ENCODE peak calls at places on chromosomes 3 and 15, in ten cellular contexts. A is progenitor cell of endocrine pancreas, Q is A549, W is mucosa of descending colon, P is choroid plexus epithelial cell, V is tibial artery, Z is BJ, C is HFFc6, H is HCT116, K is transverse colon. R is an unnamed sample.

GRCh38 chr15:68218331-68218730 is 11.2 kb downstream of the CLN6 start:
- DNase-seq in A (no peak), V (no peak), Q (no peak), W (no peak), H (no peak), C (no peak), P (no peak), Z (no peak), K (no peak), R (no peak)

GRCh38 chr15:66852064-66852905 is 150.2 kb downstream of the SMAD6 start:
- DNase-seq in Q (no peak), P (no peak), V (no peak), W (no peak), K (no peak), H (no peak), C (no peak), A (no peak), Z (no peak), R (no peak)

GRCh38 chr3:186983372-186984058 is 53.2 kb downstream of the ST6GAL1 start:
- DNase-seq in Z (no peak), Q (no peak), P (peak), A (no peak), H (no peak), W (no peak), V (no peak), C (no peak), K (no peak), R (no peak)

GRCh38 chr3:124663690-124664089 is 66.6 kb upstream of the UMPS start:
- DNase-seq in K (no peak), Q (peak), Z (peak), H (no peak), P (peak), W (no peak), V (no peak), C (peak), A (no peak), R (no peak)

GRCh38 chr3:64266065-64266874 is 41.0 kb upstream of the PRICKLE2 start:
- DNase-seq in P (peak), V (peak), W (peak), C (peak), A (no peak), K (peak), Z (peak), H (no peak), Q (peak), R (no peak)

GRCh38 chr15:93042211-93042610 is 46.8 kb downstream of the RGMA start:
- DNase-seq in Z (no peak), V (no peak), H (no peak), P (no peak), W (no peak), C (no peak), A (no peak), Q (no peak), K (no peak), R (no peak)

GRCh38 chr15:40049076-40049475 is 10.1 kb upstream of the SRP14 start:
- DNase-seq in A (no peak), Q (no peak), Z (no peak), K (no peak), P (no peak), C (no peak), V (no peak), H (no peak), W (no peak), R (no peak)

GRCh38 chr3:156059950-156060501 is 60.4 kb upstream of the KCNAB1 start:
- DNase-seq in V (no peak), A (no peak), H (no peak), C (no peak), K (no peak), Z (no peak), Q (no peak), W (no peak), P (no peak), R (no peak)

GRCh38 chr15:83285979-83286553 is 1.6 kb upstream of the BNC1 start:
- DNase-seq in V (no peak), A (no peak), Z (peak), Q (peak), H (no peak), P (peak), C (peak), W (no peak), K (no peak), R (no peak)

GRCh38 chr15:31434418-31435255 is 108.0 kb downstream of the KLF13 start:
- DNase-seq in K (peak), A (no peak), W (peak), P (peak), Q (no peak), Z (peak), H (no peak), V (peak), C (peak), R (no peak)

GRCh38 chr15:66044837-66045236 is 175.5 kb downstream of the RAB11A start:
- DNase-seq in P (no peak), Z (no peak), W (no peak), Q (no peak), V (no peak), C (no peak), A (no peak), H (no peak), K (no peak), R (no peak)

GRCh38 chr3:43362961-43363360 is 76.6 kb downstream of the SNRK start:
- DNase-seq in P (no peak), Z (no peak), H (no peak), V (no peak), K (no peak), Q (no peak), A (no peak), W (no peak), C (no peak), R (no peak)

GRCh38 chr3:100634493-100635272 is 25.3 kb downstream of the ADGRG7 start:
- DNase-seq in H (peak), V (no peak), W (peak), Z (no peak), P (peak), C (peak), Q (peak), A (no peak), K (peak), R (peak)

GRCh38 chr3:45544719-45545296 is 49.7 kb upstream of the LIMD1 start:
- DNase-seq in P (no peak), Z (no peak), V (no peak), W (no peak), Q (no peak), C (no peak), A (no peak), K (no peak), H (no peak), R (no peak)

GRCh38 chr15:45674646-45675045 is 39.8 kb downstream of the SQOR start:
- DNase-seq in Z (no peak), V (no peak), C (no peak), A (no peak), H (no peak), Q (no peak), K (no peak), W (no peak), P (no peak), R (no peak)

GRCh38 chr3:51734572-51734907 is 27.7 kb downstream of the GRM2 start:
- DNase-seq in A (no peak), Q (no peak), C (no peak), K (no peak), H (no peak), Z (no peak), P (no peak), V (no peak), W (no peak), R (no peak)

GRCh38 chr3:70360985-70361384 is 48.5 kb upstream of the MDFIC2 start:
- DNase-seq in Q (peak), A (no peak), C (no peak), V (no peak), W (no peak), Z (no peak), P (peak), H (no peak), K (no peak), R (no peak)

GRCh38 chr3:176202652-176203051 is 994.6 kb downstream of the TBL1XR1 start:
- DNase-seq in A (no peak), H (no peak), K (no peak), V (no peak), C (no peak), Q (no peak), Z (no peak), W (no peak), P (no peak), R (no peak)

GRCh38 chr15:85168642-85169173 is 187.1 kb downstream of the PDE8A start:
- DNase-seq in Z (no peak), W (peak), H (peak), Q (peak), P (peak), K (peak), A (peak), C (no peak), V (no peak), R (peak)

GRCh38 chr3:82883072-82883471 is 1121.6 kb upstream of the GBE1 start:
- DNase-seq in V (no peak), K (no peak), H (no peak), C (no peak), W (no peak), Q (no peak), A (no peak), Z (no peak), P (no peak), R (no peak)

GRCh38 chr3:24387493-24387892 is 107.2 kb downstream of the THRB start:
- DNase-seq in Q (no peak), H (no peak), A (no peak), Z (no peak), V (no peak), W (no peak), C (no peak), K (no peak), P (peak), R (no peak)

GRCh38 chr3:52094591-52095485 is 38.5 kb upstream of the DUSP7 start:
- DNase-seq in V (no peak), Z (no peak), H (no peak), Q (no peak), A (no peak), W (no peak), K (no peak), P (no peak), C (no peak), R (no peak)

GRCh38 chr3:481680-482079 is 285.1 kb downstream of the CHL1 start:
- DNase-seq in Q (no peak), C (no peak), W (no peak), V (no peak), K (no peak), P (peak), A (no peak), Z (no peak), H (no peak), R (no peak)

GRCh38 chr3:141795719-141796435 is 32.7 kb downstream of the GRK7 start:
- DNase-seq in C (peak), Q (no peak), H (no peak), W (peak), A (no peak), K (peak), Z (no peak), P (no peak), V (peak), R (no peak)

GRCh38 chr15:61169904-61170695 is 59.0 kb downstream of the RORA start:
- DNase-seq in C (no peak), Q (no peak), V (no peak), Z (no peak), A (no peak), P (no peak), H (no peak), W (no peak), K (no peak), R (no peak)

GRCh38 chr3:194592798-194593752 is 40.1 kb downstream of the TMEM44 start:
- DNase-seq in C (peak), W (no peak), K (no peak), A (no peak), V (peak), P (peak), H (peak), Z (peak), Q (peak), R (no peak)

GRCh38 chr15:37112963-37113362 is 12.6 kb upstream of the MEIS2 start:
- DNase-seq in Z (no peak), A (no peak), W (no peak), Q (no peak), V (no peak), K (no peak), P (no peak), H (no peak), C (no peak), R (no peak)

GRCh38 chr15:67196672-67197363 is 57.6 kb downstream of the AAGAB start:
- DNase-seq in K (no peak), A (no peak), V (no peak), H (no peak), W (no peak), Q (peak), C (peak), Z (peak), P (peak), R (no peak)

GRCh38 chr15:69493406-69493805 is 40.8 kb downstream of the RPLP1 start:
- DNase-seq in W (no peak), V (no peak), P (no peak), K (no peak), C (no peak), H (no peak), Z (no peak), A (no peak), Q (no peak), R (peak)

GRCh38 chr3:19060404-19060803 is 87.9 kb upstream of the KCNH8 start:
- DNase-seq in W (no peak), V (no peak), P (no peak), A (no peak), Z (no peak), H (no peak), K (no peak), C (no peak), Q (no peak), R (no peak)

GRCh38 chr3:52090620-52091468 is 34.5 kb upstream of the DUSP7 start:
- DNase-seq in H (no peak), K (no peak), Q (no peak), W (no peak), A (no peak), P (peak), V (no peak), C (no peak), Z (no peak), R (no peak)

GRCh38 chr3:165185707-165186327 is 10.4 kb downstream of the SLITRK3 start:
- DNase-seq in Q (peak), C (peak), K (peak), H (peak), W (peak), Z (no peak), A (peak), V (no peak), P (peak), R (peak)

GRCh38 chr3:40456279-40456939 is 730 bp upstream of the RPL14 start:
- DNase-seq in K (no peak), Z (no peak), W (peak), H (no peak), P (no peak), Q (no peak), C (no peak), V (no peak), A (no peak), R (no peak)

GRCh38 chr3:138042043-138042442 is 32.1 kb downstream of the CLDN18 start:
- DNase-seq in A (no peak), C (peak), H (no peak), V (no peak), Z (no peak), W (no peak), K (no peak), Q (no peak), P (peak), R (no peak)

GRCh38 chr3:176995946-176996345 is 201.3 kb downstream of the TBL1XR1 start:
- DNase-seq in K (no peak), Q (no peak), P (no peak), C (no peak), A (no peak), H (no peak), W (no peak), V (no peak), Z (no peak), R (no peak)

GRCh38 chr3:156507285-156507684 is 47.6 kb downstream of the SSR3 start:
- DNase-seq in K (no peak), Z (no peak), C (no peak), W (no peak), H (no peak), A (no peak), V (no peak), P (no peak), Q (no peak), R (no peak)

GRCh38 chr3:11619946-11620652 is 23.6 kb downstream of the VGLL4 start:
- DNase-seq in Q (no peak), Z (no peak), V (no peak), H (no peak), P (no peak), K (no peak), A (no peak), C (no peak), W (no peak), R (no peak)

GRCh38 chr15:76059320-76060097 is at the start of gene TMEM266:
- DNase-seq in C (no peak), H (no peak), K (peak), A (peak), Z (no peak), W (peak), Q (peak), V (peak), P (peak), R (peak)

DNA sequence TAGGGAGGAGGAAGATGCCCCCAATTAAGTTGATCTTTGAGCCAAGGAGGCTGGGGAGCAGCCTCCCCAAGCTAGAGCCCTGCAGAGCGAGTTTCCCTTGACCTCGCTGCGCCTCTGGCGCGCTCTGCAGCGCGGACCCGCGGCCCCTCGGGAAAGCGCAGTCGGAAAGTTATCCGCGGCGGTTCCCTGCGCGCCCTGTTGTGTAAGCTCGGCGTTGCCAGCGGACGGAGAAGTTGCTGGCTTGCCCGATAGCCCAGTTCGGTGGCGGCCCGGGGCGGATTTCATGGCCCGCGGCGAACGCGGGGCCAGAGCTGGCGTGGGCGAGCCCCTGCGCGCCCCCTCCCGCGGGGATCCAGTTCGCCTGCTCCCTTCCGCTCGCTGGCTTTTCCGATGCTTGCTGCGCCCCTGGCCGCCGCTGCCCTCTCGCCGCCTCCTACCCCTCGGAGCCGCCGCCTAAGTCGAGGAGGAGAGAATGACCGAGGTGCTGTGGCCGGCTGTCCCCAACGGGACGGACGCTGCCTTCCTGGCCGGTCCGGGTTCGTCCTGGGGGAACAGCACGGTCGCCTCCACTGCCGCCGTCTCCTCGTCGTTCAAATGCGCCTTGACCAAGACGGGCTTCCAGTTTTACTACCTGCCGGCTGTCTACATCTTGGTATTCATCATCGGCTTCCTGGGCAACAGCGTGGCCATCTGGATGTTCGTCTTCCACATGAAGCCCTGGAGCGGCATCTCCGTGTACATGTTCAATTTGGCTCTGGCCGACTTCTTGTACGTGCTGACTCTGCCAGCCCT is 576 bp downstream of the P2RY1 start:
- DNase-seq in Z (no peak), C (no peak), W (peak), Q (peak), P (peak), K (peak), H (no peak), V (peak), A (peak), R (peak)
- TF ChIP-seq CTCF in Z (no peak), C (no peak), W (no peak), Q (peak), P (peak), K (peak), H (peak), V (no peak), A (peak), R (no peak)

DNA sequence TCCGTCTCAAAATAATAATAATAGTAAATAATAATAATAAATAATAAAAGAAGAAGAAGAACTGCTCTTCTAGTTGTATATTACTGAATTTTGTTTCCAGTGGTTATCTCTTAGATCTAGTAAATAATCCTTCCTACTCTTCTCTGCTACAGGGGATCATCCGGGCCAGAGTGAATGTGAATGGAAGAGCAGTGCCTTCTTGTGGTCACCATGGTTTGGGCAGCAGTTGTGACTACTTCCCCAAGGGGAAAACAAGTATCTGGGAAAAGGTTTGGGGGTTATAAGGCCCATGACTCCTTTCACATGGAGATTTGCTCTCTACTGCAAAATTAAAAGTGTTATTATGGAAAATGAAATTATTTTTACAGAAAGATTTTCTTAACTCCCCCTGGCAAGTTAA is 5.5 kb upstream of the OR5K1 start:
- DNase-seq in Q (no peak), Z (no peak), A (no peak), C (no peak), P (no peak), V (no peak), K (no peak), W (no peak), H (no peak), R (no peak)
- TF ChIP-seq CTCF in Q (no peak), Z (no peak), A (no peak), C (no peak), P (no peak), V (no peak), K (no peak), W (no peak), H (no peak), R (no peak)

GRCh38 chr3:150371741-150372254 is 36.3 kb upstream of the TSC22D2 start:
- DNase-seq in W (peak), Q (peak), K (peak), C (peak), A (no peak), Z (peak), P (peak), V (peak), H (peak), R (no peak)

GRCh38 chr3:150370982-150371381 is 37.1 kb upstream of the TSC22D2 start:
- DNase-seq in Q (no peak), C (no peak), A (no peak), K (no peak), W (no peak), V (no peak), P (peak), H (no peak), Z (no peak), R (no peak)

GRCh38 chr3:150370129-150370602 is 37.9 kb upstream of the TSC22D2 start:
- DNase-seq in P (peak), A (no peak), K (peak), Q (peak), W (peak), H (peak), Z (peak), C (peak), V (peak), R (no peak)

GRCh38 chr3:150373234-150373633 is 34.9 kb upstream of the TSC22D2 start:
- DNase-seq in Q (no peak), C (no peak), Z (no peak), P (no peak), W (no peak), V (no peak), H (no peak), A (no peak), K (no peak), R (no peak)

GRCh38 chr3:150372320-150373118 is 35.6 kb upstream of the TSC22D2 start:
- DNase-seq in C (peak), K (no peak), Z (no peak), H (no peak), W (no peak), P (peak), A (no peak), V (no peak), Q (peak), R (no peak)
- TF ChIP-seq CTCF in C (peak), K (peak), Z (peak), H (peak), W (no peak), P (peak), A (peak), V (no peak), Q (no peak), R (peak)

GRCh38 chr3:143121240-143122088 is 1.9 kb downstream of the CHST2 start:
- DNase-seq in Z (peak), V (no peak), C (peak), Q (peak), A (no peak), H (no peak), K (peak), W (peak), P (peak), R (peak)

GRCh38 chr3:143119009-143119914 is at the start of gene CHST2:
- DNase-seq in V (peak), K (peak), Q (peak), H (no peak), A (peak), C (peak), P (peak), W (peak), Z (no peak), R (peak)

GRCh38 chr3:143119974-143120715 is 574 bp downstream of the CHST2 start:
- DNase-seq in A (peak), H (no peak), C (no peak), V (no peak), Z (no peak), P (peak), K (peak), Q (peak), W (peak), R (peak)

GRCh38 chr3:143122089-143122430 is 2.5 kb downstream of the CHST2 start:
- DNase-seq in Q (no peak), H (no peak), P (no peak), C (no peak), K (no peak), Z (no peak), A (no peak), W (no peak), V (no peak), R (no peak)

DNA sequence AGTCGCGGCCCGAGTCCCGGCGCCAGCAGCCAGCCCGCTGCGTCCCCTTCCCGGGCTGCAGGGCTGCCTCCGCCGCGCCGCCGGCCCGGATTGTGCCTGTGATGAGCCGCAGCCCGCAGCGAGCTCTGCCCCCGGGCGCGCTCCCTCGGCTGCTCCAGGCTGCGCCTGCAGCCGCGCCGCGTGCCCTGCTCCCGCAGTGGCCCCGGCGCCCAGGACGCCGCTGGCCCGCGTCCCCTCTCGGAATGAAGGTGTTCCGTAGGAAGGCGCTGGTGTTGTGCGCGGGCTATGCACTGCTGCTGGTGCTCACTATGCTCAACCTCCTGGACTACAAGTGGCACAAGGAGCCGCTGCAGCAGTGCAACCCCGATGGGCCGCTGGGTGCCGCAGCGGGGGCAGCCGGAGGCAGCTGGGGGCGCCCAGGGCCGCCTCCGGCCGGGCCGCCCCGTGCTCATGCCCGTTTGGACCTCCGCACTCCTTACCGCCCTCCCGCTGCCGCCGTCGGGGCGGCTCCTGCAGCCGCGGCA is 1.2 kb downstream of the CHST2 start:
- DNase-seq in K (peak), A (peak), V (no peak), Q (peak), W (peak), P (peak), H (no peak), Z (no peak), C (peak), R (peak)
- TF ChIP-seq CTCF in K (no peak), A (peak), V (no peak), Q (no peak), W (no peak), P (peak), H (no peak), Z (no peak), C (no peak), R (no peak)

R was measured in glutamatergic neuron.